ENCODE peak calls at places on chromosomes 3 and 15, in five cellular contexts. J is NCI-H510A treated with DMSO at 0.1 percent for 48 hours, F is DMS153, D is fibroblast of pulmonary artery, R is NCI-H1930. I is an unnamed sample.

GRCh38 chr3:184796551-184796950 is 15.4 kb upstream of the VPS8 start:
- DNase-seq in J (peak), F (no peak), D (no peak), R (no peak), I (no peak)

GRCh38 chr3:5022187-5022965 is 43.1 kb downstream of the BHLHE40 start:
- DNase-seq in J (no peak), F (no peak), D (no peak), R (no peak), I (peak)

GRCh38 chr15:69556344-69556743 is 103.7 kb downstream of the RPLP1 start:
- DNase-seq in J (no peak), F (no peak), D (no peak), R (no peak), I (no peak)

GRCh38 chr3:79724206-79724605 is 43.6 kb downstream of the ROBO1 start:
- DNase-seq in J (no peak), F (no peak), D (no peak), R (no peak), I (no peak)

GRCh38 chr3:101512521-101513418 is at the start of gene SENP7:
- DNase-seq in J (peak), F (peak), D (peak), R (peak), I (peak)

GRCh38 chr15:96334017-96334704 is 3.7 kb downstream of the NR2F2 start:
- DNase-seq in J (no peak), F (no peak), D (peak), R (no peak), I (peak)

GRCh38 chr15:25863067-25863967 is at the start of gene ATP10A:
- DNase-seq in J (no peak), F (no peak), D (peak), R (no peak), I (peak)

GRCh38 chr15:56817690-56818089 is 84.4 kb upstream of the ZNF280D start:
- DNase-seq in J (no peak), F (no peak), D (no peak), R (no peak), I (no peak)

GRCh38 chr15:32870240-32871033 is 152.6 kb downstream of the GREM1 start:
- DNase-seq in J (no peak), F (no peak), D (peak), R (no peak), I (peak)

GRCh38 chr15:100759698-100760356 is 119.8 kb upstream of the ALDH1A3 start:
- DNase-seq in J (no peak), F (no peak), D (peak), R (no peak), I (peak)

GRCh38 chr3:53137835-53138446 is 7.7 kb upstream of the RFT1 start:
- DNase-seq in J (no peak), F (no peak), D (no peak), R (no peak), I (peak)

GRCh38 chr3:173066044-173066679 is 74.9 kb downstream of the SPATA16 start:
- DNase-seq in J (no peak), F (no peak), D (peak), R (no peak), I (peak)

GRCh38 chr3:189123595-189124387 is 48.0 kb upstream of the TPRG1 start:
- DNase-seq in J (no peak), F (peak), D (peak), R (no peak), I (no peak)

GRCh38 chr15:60740231-60740630 is 261.3 kb upstream of the ICE2 start:
- DNase-seq in J (no peak), F (no peak), D (no peak), R (no peak), I (no peak)

GRCh38 chr15:34621675-34622074 is 38.2 kb upstream of the GOLGA8B start:
- DNase-seq in J (no peak), F (no peak), D (peak), R (no peak), I (peak)

GRCh38 chr15:45393851-45394250 is 15.5 kb upstream of the GATM start:
- DNase-seq in J (no peak), F (no peak), D (no peak), R (no peak), I (no peak)

GRCh38 chr15:33145447-33145846 is 49.1 kb downstream of the FMN1 start:
- DNase-seq in J (peak), F (no peak), D (no peak), R (no peak), I (no peak)

GRCh38 chr3:24521306-24522154 is 26.9 kb upstream of the THRB start:
- DNase-seq in J (peak), F (no peak), D (no peak), R (peak), I (peak)

GRCh38 chr3:186476044-186476468 is 68.1 kb downstream of the CRYGS start:
- DNase-seq in J (no peak), F (no peak), D (peak), R (no peak), I (no peak)

GRCh38 chr3:159928071-159928491 is 60.6 kb upstream of the IL12A start:
- DNase-seq in J (no peak), F (no peak), D (peak), R (no peak), I (peak)

GRCh38 chr15:63176302-63176701 is 13.1 kb upstream of the RAB8B start:
- DNase-seq in J (no peak), F (no peak), D (no peak), R (no peak), I (no peak)

GRCh38 chr3:66367979-66368378 is 132.8 kb downstream of the LRIG1 start:
- DNase-seq in J (no peak), F (no peak), D (no peak), R (no peak), I (no peak)

GRCh38 chr3:125478321-125478720 is 41.7 kb downstream of the SNX4 start:
- DNase-seq in J (no peak), F (no peak), D (peak), R (no peak), I (peak)

GRCh38 chr15:26888761-26889160 is 21.9 kb downstream of the GABRA5 start:
- DNase-seq in J (no peak), F (no peak), D (no peak), R (no peak), I (no peak)

GRCh38 chr3:182092662-182093262 is 381.0 kb downstream of the SOX2 start:
- DNase-seq in J (no peak), F (peak), D (no peak), R (no peak), I (no peak)

GRCh38 chr3:175270199-175270837 is 411.2 kb downstream of the NAALADL2 start:
- DNase-seq in J (no peak), F (peak), D (peak), R (peak), I (peak)

GRCh38 chr15:79494392-79494909 is 62.3 kb downstream of the MINAR1 start:
- DNase-seq in J (no peak), F (no peak), D (no peak), R (no peak), I (no peak)

GRCh38 chr3:169764453-169765280 is at the start of gene TERC:
- DNase-seq in J (peak), F (peak), D (peak), R (peak), I (peak)

GRCh38 chr15:33693166-33693830 is 275.0 kb upstream of the CHRM5 start:
- DNase-seq in J (no peak), F (no peak), D (no peak), R (no peak), I (no peak)

GRCh38 chr3:30332196-30333021 is 274.0 kb upstream of the TGFBR2 start:
- DNase-seq in J (no peak), F (no peak), D (no peak), R (no peak), I (no peak)

GRCh38 chr3:126982125-126982521 is 792 bp upstream of the PLXNA1 start:
- DNase-seq in J (no peak), F (no peak), D (no peak), R (no peak), I (peak)

GRCh38 chr3:149306751-149307434 is 26.5 kb downstream of the TM4SF18 start:
- DNase-seq in J (no peak), F (no peak), D (no peak), R (no peak), I (no peak)

GRCh38 chr3:39268554-39268910 is 11.3 kb downstream of the CX3CR1 start:
- DNase-seq in J (no peak), F (no peak), D (no peak), R (no peak), I (no peak)

GRCh38 chr3:186519021-186519658 is 25.0 kb downstream of the CRYGS start:
- DNase-seq in J (no peak), F (no peak), D (no peak), R (no peak), I (no peak)

GRCh38 chr3:114216186-114216970 is 21.0 kb downstream of the ZNF80 start:
- DNase-seq in J (no peak), F (no peak), D (peak), R (no peak), I (peak)

GRCh38 chr3:152364237-152364636 is 95.5 kb downstream of the MBNL1 start:
- DNase-seq in J (no peak), F (no peak), D (no peak), R (no peak), I (no peak)